ENCODE peak calls at places on chromosomes 16 and 17, in four cellular contexts. X is fibroblast of lung, P is omental fat pad, A is suprapubic skin. R is an unnamed sample.
A peak's percentile ranks its signal among the peaks of the same experiment; 100 is the strongest.

GRCh38 chr16:56372013-56372634 is 53.2 kb downstream of the AMFR start:
- DNase-seq in X (no peak), P (no peak), A (no peak), R (no peak)

GRCh38 chr17:36937961-36938565 is 788 bp downstream of the LHX1 start:
- DNase-seq in P (no peak), A (no peak), X (peak; percentile 26), R (peak; percentile 86)

GRCh38 chr17:45230787-45231480 is 9.2 kb downstream of the FMNL1 start:
- DNase-seq in X (peak; percentile 64), P (no peak), A (no peak), R (peak; percentile 86)

GRCh38 chr16:529012-529575 is 1.6 kb downstream of the CAPN15 start:
- DNase-seq in X (no peak), P (no peak), A (no peak), R (no peak)

GRCh38 chr17:35713069-35713728 is 18.2 kb upstream of the RASL10B start:
- DNase-seq in X (peak; percentile 80), P (peak; percentile 31), A (no peak), R (no peak)

GRCh38 chr17:80970044-80970761 is 21.4 kb upstream of the CHMP6 start:
- DNase-seq in P (no peak), A (no peak), X (peak; percentile 27), R (no peak)

GRCh38 chr16:48963901-48964615 is 317.6 kb downstream of the CBLN1 start:
- DNase-seq in X (peak; percentile 78), P (no peak), A (no peak), R (no peak)

GRCh38 chr17:42706732-42707131 is 24.4 kb downstream of the CNTNAP1 start:
- DNase-seq in X (no peak), A (no peak), P (no peak), R (no peak)

GRCh38 chr17:73101031-73101430 is 8.5 kb upstream of the SLC39A11 start:
- DNase-seq in A (no peak), X (no peak), P (no peak), R (peak; percentile 34)

GRCh38 chr17:45316271-45317112 is at the start of gene MAP3K14:
- DNase-seq in X (peak; percentile 74), A (peak; percentile 89), P (no peak), R (no peak)

GRCh38 chr16:154223-155030 is 2.0 kb downstream of the HBZ start:
- DNase-seq in A (no peak), P (no peak), X (peak; percentile 26), R (no peak)

GRCh38 chr16:88968589-88969280 is 8.3 kb downstream of the CBFA2T3 start:
- DNase-seq in A (no peak), P (no peak), X (no peak), R (no peak)

GRCh38 chr16:35631261-35631945 is 2172.0 kb downstream of the TP53TG3F start:
- DNase-seq in A (no peak), X (no peak), P (no peak), R (no peak)

GRCh38 chr16:47581114-47581513 is 120.0 kb downstream of the PHKB start:
- DNase-seq in X (peak; percentile 1), P (no peak), A (no peak), R (no peak)

GRCh38 chr17:17472333-17472920 is 4.4 kb upstream of the MED9 start:
- DNase-seq in X (no peak), P (no peak), A (no peak), R (no peak)
- TF ChIP-seq CTCF in X (no peak), P (no peak), A (no peak), R (no peak)

GRCh38 chr16:74726736-74727135 is 26.1 kb upstream of the MLKL start:
- DNase-seq in X (no peak), P (no peak), A (no peak), R (no peak)
- TF ChIP-seq CTCF in X (peak; percentile 53), P (no peak), A (peak; percentile 24), R (no peak)

DNA sequence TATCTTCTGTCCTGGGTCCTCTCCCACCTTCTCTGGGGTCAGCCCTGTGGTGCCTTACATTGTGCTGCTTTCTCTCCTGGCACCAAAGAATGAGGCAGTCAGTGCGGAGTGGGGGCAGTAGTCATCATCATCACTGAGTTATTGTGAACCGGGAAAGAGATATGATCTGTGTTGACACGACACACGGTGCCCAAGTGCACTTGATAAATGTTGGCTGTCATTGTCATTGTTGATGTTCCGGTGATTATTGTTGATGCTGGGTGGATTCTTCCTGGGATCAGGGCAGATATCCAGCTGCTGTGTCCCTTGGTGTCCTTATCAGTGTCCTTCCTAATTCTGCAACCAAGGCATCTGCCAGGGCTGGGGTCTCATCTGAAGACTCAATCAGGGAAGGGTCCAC is 121.7 kb downstream of the ABCC6 start:
- DNase-seq in P (no peak), A (no peak), X (no peak), R (no peak)
- TF ChIP-seq CTCF in P (no peak), A (no peak), X (no peak), R (no peak)

DNA sequence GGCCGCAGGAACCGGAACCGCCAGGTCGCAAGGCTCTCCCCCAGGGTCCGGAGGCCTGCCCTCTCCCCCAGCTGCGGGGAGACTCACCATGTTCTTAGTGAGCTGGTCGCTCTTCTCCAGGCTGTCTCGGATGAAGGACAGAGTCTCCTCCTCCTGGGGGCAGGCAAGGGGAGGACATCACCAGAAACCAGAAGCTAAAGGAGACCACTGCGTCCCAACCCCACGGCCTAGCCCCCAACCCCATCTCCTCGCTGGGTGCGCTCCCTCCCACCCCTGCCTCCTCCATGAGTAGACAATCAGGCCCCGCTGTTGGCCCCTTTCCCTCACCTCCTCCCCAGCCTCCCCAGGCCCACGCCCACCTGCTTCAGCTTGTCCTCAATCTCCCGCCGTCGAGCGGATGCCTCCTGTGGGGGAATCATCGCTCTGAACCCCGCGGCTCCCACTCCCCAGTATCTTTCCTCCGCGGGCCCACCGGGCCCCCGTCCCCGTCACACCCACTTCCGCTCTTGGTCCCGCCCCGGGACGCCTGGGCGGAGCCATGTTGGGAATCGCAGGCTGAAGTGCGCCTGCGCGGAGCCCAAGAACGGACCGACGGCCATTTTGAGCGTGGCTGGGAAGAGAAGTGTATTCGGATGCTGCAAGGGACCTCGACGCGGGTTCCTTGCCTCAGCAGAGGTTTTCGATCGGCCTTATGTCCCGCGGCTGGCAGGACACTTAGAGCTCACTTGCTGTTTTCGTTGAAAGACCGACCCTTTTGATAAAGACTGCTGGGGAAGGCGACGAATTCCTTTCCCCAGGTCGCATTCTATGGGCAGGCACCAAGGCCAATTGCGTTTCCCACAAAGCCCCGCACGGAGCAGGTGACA is at the start of gene EXOC7:
- DNase-seq in A (peak; percentile 94), P (peak; percentile 77), X (peak; percentile 90), R (peak; percentile 87)
- TF ChIP-seq CTCF in A (no peak), P (no peak), X (no peak), R (no peak)

R was measured in lower leg skin.